ENCODE peak calls at places on chromosomes 7 and 10, in six cellular contexts. G, K, B, L, Z and Q are unnamed samples.

GRCh38 chr10:11178606-11179221 is 161.0 kb downstream of the CELF2 start:
- DNase-seq in G (peak), K (peak), B (peak), L (peak), Z (peak), Q (peak)

GRCh38 chr10:88117227-88117626 is 253.8 kb downstream of the PTEN start:
- DNase-seq in G (no peak), K (peak), B (peak), L (no peak), Z (no peak), Q (no peak)

GRCh38 chr10:105206616-105207015 is 565.5 kb downstream of the SORCS3 start:
- DNase-seq in G (no peak), K (no peak), B (no peak), L (no peak), Z (no peak), Q (no peak)

GRCh38 chr7:123538189-123538714 is 3.9 kb upstream of the IQUB start:
- DNase-seq in G (no peak), K (no peak), B (no peak), L (no peak), Z (no peak), Q (no peak)

GRCh38 chr7:112131016-112131415 is 75.2 kb downstream of the DOCK4 start:
- DNase-seq in G (no peak), K (no peak), B (no peak), L (no peak), Z (no peak), Q (no peak)

GRCh38 chr10:106189254-106189653 is 975.3 kb downstream of the SORCS1 start:
- DNase-seq in G (no peak), K (no peak), B (peak), L (peak), Z (no peak), Q (no peak)

GRCh38 chr10:5890519-5890878 is 456 bp downstream of the FBH1 start:
- DNase-seq in G (no peak), K (no peak), B (peak), L (peak), Z (no peak), Q (no peak)

GRCh38 chr10:22503315-22504090 is 158.2 kb downstream of the SPAG6 start:
- DNase-seq in G (no peak), K (no peak), B (no peak), L (no peak), Z (no peak), Q (no peak)

GRCh38 chr7:155745737-155746136 is 66.5 kb downstream of the SHH start:
- DNase-seq in G (no peak), K (no peak), B (no peak), L (no peak), Z (no peak), Q (no peak)

GRCh38 chr7:23467281-23467680 is 3.0 kb downstream of the IGF2BP3 start:
- DNase-seq in G (no peak), K (no peak), B (no peak), L (no peak), Z (no peak), Q (no peak)

GRCh38 chr10:132712698-132713232 is 73.2 kb downstream of the NKX6-2 start:
- DNase-seq in G (no peak), K (no peak), B (no peak), L (no peak), Z (no peak), Q (no peak)

GRCh38 chr7:50470250-50471163 is 20.4 kb upstream of the FIGNL1 start:
- DNase-seq in G (no peak), K (no peak), B (no peak), L (no peak), Z (no peak), Q (no peak)

GRCh38 chr7:24812313-24812945 is 55.2 kb upstream of the GSDME start:
- DNase-seq in G (peak), K (peak), B (peak), L (peak), Z (peak), Q (peak)

GRCh38 chr10:24906372-24906771 is 46.0 kb downstream of the PRTFDC1 start:
- DNase-seq in G (no peak), K (no peak), B (no peak), L (no peak), Z (no peak), Q (no peak)

GRCh38 chr7:43758861-43759683 is 592 bp downstream of the BLVRA start:
- DNase-seq in G (peak), K (peak), B (peak), L (peak), Z (peak), Q (peak)

GRCh38 chr7:86964973-86965726 is 94.3 kb downstream of the ELAPOR2 start:
- DNase-seq in G (no peak), K (no peak), B (no peak), L (no peak), Z (no peak), Q (no peak)